ENCODE peak calls at places on chromosomes 3 and 15, in nine cellular contexts. A, Q, W, V, L, N, Z, C and F are unnamed samples. For H3K36me3, the result is how much of the 10 kb centered on the place peaks cover.

GRCh38 chr15:44102675-44103254 is 92.3 kb downstream of the FRMD5 start:
- DNase-seq in A (peak), Q (peak), W (no peak), V (peak), L (no peak), N (no peak), Z (no peak), C (peak), F (no peak)

GRCh38 chr3:70526966-70527515 is 214.6 kb upstream of the MDFIC2 start:
- DNase-seq in A (no peak), Q (no peak), W (no peak), V (no peak), L (no peak), N (no peak), Z (no peak), C (no peak), F (no peak)

GRCh38 chr3:196016485-196016884 is 65.4 kb downstream of the TFRC start:
- DNase-seq in A (no peak), Q (no peak), W (no peak), V (no peak), L (no peak), N (no peak), Z (no peak), C (peak), F (no peak)

GRCh38 chr15:41969851-41970431 is 2.4 kb downstream of the EHD4 start:
- DNase-seq in A (peak), Q (peak), W (no peak), V (no peak), L (no peak), N (no peak), Z (no peak), C (peak), F (no peak)

GRCh38 chr15:33292718-33293307 is 18.0 kb upstream of the RYR3 start:
- DNase-seq in A (peak), Q (no peak), W (no peak), V (peak), L (peak), N (no peak), Z (peak), C (peak), F (no peak)

GRCh38 chr3:46943237-46944187 is 33.0 kb downstream of the CCDC12 start:
- DNase-seq in A (peak), Q (no peak), W (no peak), V (peak), L (no peak), N (no peak), Z (no peak), C (no peak), F (no peak)

GRCh38 chr3:25235471-25235870 is 192.6 kb upstream of the RARB start:
- DNase-seq in A (no peak), Q (no peak), W (no peak), V (no peak), L (no peak), N (no peak), Z (no peak), C (peak), F (no peak)

GRCh38 chr3:178966299-178967183 is 105.1 kb downstream of the ZMAT3 start:
- DNase-seq in A (no peak), Q (no peak), W (no peak), V (peak), L (no peak), N (no peak), Z (peak), C (no peak), F (no peak)

GRCh38 chr3:169822540-169822939 is 9.8 kb upstream of the LRRC34 start:
- DNase-seq in A (no peak), Q (no peak), W (no peak), V (no peak), L (no peak), N (no peak), Z (no peak), C (no peak), F (no peak)

GRCh38 chr3:193095366-193095765 is 145.7 kb upstream of the PLAAT1 start:
- DNase-seq in A (no peak), Q (no peak), W (no peak), V (peak), L (no peak), N (no peak), Z (no peak), C (no peak), F (no peak)

GRCh38 chr3:171351676-171352075 is 108.5 kb downstream of the TNIK start:
- DNase-seq in A (no peak), Q (no peak), W (no peak), V (no peak), L (no peak), N (no peak), Z (no peak), C (peak), F (no peak)

GRCh38 chr15:39860200-39860599 is 59.9 kb downstream of the GPR176 start:
- DNase-seq in A (no peak), Q (no peak), W (no peak), V (no peak), L (no peak), N (no peak), Z (no peak), C (no peak), F (no peak)

GRCh38 chr15:84586641-84587160 is 14.1 kb upstream of the ZSCAN2 start:
- DNase-seq in A (no peak), Q (no peak), W (no peak), V (no peak), L (no peak), N (no peak), Z (no peak), C (no peak), F (no peak)

GRCh38 chr3:128577711-128578110 is 72.9 kb downstream of the RPN1 start:
- DNase-seq in A (no peak), Q (no peak), W (no peak), V (no peak), L (no peak), N (no peak), Z (no peak), C (no peak), F (no peak)

GRCh38 chr3:184812845-184813157 is 835 bp downstream of the VPS8 start:
- DNase-seq in A (no peak), Q (no peak), W (no peak), V (no peak), L (no peak), N (no peak), Z (no peak), C (no peak), F (no peak)

GRCh38 chr3:86748015-86748414 is 242.9 kb downstream of the VGLL3 start:
- DNase-seq in A (no peak), Q (no peak), W (no peak), V (no peak), L (no peak), N (no peak), Z (no peak), C (no peak), F (no peak)

GRCh38 chr3:9898467-9899229 is 4.0 kb upstream of the IL17RE start:
- DNase-seq in A (peak), Q (no peak), W (no peak), V (peak), L (no peak), N (no peak), Z (no peak), C (no peak), F (no peak)

GRCh38 chr3:100590114-100590839 is 19.1 kb upstream of the ADGRG7 start:
- DNase-seq in A (peak), Q (peak), W (no peak), V (peak), L (peak), N (peak), Z (peak), C (peak), F (no peak)

GRCh38 chr3:46369675-46370132 is 1.0 kb upstream of the CCR5 start:
- DNase-seq in A (no peak), Q (no peak), W (no peak), V (no peak), L (no peak), N (no peak), Z (no peak), C (no peak), F (no peak)

GRCh38 chr3:127717357-127718243 is 44.8 kb downstream of the ABTB1 start:
- DNase-seq in A (no peak), Q (no peak), W (no peak), V (no peak), L (no peak), N (no peak), Z (no peak), C (no peak), F (peak)

GRCh38 chr3:66622756-66623452 is 122.1 kb upstream of the LRIG1 start:
- DNase-seq in A (no peak), Q (no peak), W (no peak), V (no peak), L (no peak), N (no peak), Z (no peak), C (no peak), F (no peak)

GRCh38 chr3:194139977-194140351 is 4.0 kb downstream of the HES1 start:
- DNase-seq in A (no peak), Q (no peak), W (no peak), V (no peak), L (no peak), N (no peak), Z (no peak), C (no peak), F (no peak)

GRCh38 chr3:51396401-51396800 is 5.3 kb downstream of the RBM15B start:
- DNase-seq in A (no peak), Q (no peak), W (no peak), V (no peak), L (no peak), N (no peak), Z (no peak), C (no peak), F (no peak)

GRCh38 chr3:160038862-160039562 is 50.4 kb downstream of the IL12A start:
- DNase-seq in A (peak), Q (peak), W (peak), V (peak), L (no peak), N (no peak), Z (peak), C (no peak), F (peak)

GRCh38 chr15:25715536-25716413 is 147.4 kb downstream of the ATP10A start:
- DNase-seq in A (no peak), Q (no peak), W (no peak), V (no peak), L (no peak), N (no peak), Z (no peak), C (no peak), F (peak)

GRCh38 chr3:17850448-17850847 is 108.0 kb upstream of the TBC1D5 start:
- DNase-seq in A (no peak), Q (no peak), W (no peak), V (no peak), L (no peak), N (no peak), Z (no peak), C (no peak), F (no peak)

DNA sequence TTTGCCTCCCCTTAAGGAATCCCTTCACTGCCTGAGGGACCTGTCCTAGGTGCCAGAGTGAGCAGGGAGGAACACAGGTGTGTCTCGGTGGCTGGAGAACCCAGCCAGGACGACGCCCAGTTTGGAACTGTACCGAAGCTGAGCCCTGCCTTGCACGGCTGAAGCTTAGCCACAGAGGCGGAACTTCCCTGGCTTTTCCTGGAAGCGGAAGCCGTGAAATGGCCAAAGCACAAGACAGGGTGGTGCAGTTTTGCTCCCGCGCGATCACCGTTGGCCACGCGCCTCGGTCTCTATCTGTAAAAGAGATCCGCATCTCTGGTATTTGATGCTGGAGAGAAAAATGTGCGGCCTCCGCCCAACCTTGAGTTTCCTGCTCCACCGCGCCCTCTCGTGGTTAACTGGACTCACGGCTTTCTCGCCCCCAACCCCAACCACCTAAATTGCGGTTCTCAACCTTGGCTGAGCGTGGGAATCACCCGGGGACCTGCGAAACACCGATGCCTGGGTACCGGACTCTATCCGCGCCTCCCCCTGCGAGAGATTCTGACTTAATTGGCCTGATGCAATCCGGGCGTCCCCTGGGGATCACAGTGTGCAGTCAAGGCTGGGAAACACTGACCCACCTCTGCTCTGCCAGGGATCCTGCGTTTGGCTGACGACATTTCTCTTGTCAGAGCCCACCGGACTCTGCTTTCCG is 70.7 kb upstream of the ABHD2 start:
- DNase-seq in A (peak), Q (peak), W (peak), V (peak), L (peak), N (peak), Z (peak), C (peak), F (peak)
- TF ChIP-seq CTCF in A (peak), Q (peak), W (peak), V (peak), L (peak), N (peak), Z (peak), C (peak), F (peak)

DNA sequence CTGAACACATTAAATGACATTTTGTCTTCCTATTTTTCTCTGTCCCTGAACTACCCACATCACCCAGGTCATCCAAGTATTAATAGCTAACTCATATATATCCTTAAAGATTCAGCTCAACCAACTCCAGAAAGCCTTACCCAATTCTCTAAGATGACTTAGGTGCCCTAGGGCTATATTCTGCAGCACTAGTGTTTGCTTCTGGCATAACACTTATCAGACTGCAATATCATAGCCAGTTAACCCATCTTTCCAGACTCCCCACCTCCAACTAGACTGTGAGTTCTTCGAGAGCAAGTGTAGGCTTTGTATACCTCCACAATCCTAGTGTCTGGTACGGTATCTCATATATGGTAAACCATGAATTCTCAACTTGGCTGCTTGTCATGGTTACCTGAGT is 50.7 kb downstream of the SST start:
- DNase-seq in A (no peak), Q (no peak), W (no peak), V (no peak), L (no peak), N (no peak), Z (no peak), C (no peak), F (no peak)
- H3K36me3 ChIP-seq in A (under half), Q (under half), W (under half), V (under half), L (under half), N (under half), Z (under half), C (under half), F (under half)

GRCh38 chr15:58771621-58772235 is 626 bp downstream of the MINDY2 start:
- DNase-seq in A (peak), Q (peak), W (no peak), V (peak), L (peak), N (no peak), Z (no peak), C (no peak), F (peak)

GRCh38 chr15:58773024-58773423 is 1.9 kb downstream of the MINDY2 start:
- DNase-seq in A (no peak), Q (no peak), W (no peak), V (no peak), L (no peak), N (no peak), Z (no peak), C (no peak), F (no peak)

GRCh38 chr15:58775402-58775801 is 4.3 kb downstream of the MINDY2 start:
- DNase-seq in A (no peak), Q (no peak), W (no peak), V (no peak), L (no peak), N (no peak), Z (no peak), C (no peak), F (no peak)

GRCh38 chr15:58770519-58770856 is 614 bp upstream of the MINDY2 start:
- DNase-seq in A (no peak), Q (no peak), W (no peak), V (no peak), L (no peak), N (no peak), Z (no peak), C (peak), F (no peak)

DNA sequence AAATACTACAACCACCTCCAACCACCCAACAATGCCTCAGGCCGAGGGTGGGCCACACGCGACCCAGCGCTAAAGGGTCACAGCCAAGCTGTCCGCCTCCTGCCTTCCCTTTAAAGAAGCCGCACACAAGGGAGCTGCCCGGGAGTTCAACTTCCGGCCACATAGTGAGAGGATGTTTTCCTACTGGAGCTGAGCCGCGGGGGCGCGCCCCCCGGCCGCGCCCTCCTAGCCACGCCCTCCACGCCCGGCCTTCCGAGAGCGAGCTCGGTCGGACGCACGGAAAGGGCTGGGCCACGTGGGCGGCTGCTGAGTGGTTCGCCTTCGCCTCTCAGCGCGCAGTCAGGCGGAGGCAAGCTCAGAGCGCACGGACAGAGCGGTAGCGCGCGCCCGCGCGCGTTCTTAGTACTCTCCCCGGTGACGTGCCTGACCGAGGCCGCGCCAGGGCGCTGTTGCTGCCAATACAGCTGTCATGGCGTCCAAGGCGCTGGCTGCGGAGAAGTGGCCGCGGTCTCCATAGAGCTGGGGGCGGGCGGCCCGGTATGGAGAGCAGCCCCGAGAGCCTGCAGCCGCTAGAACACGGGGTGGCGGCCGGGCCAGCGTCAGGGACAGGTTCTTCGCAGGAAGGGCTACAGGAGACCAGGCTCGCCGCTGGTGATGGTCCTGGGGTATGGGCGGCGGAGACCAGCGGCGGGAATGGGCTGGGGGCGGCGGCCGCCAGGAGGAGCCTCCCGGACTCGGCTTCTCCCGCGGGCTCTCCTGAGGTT is at the start of gene MINDY2:
- DNase-seq in A (peak), Q (peak), W (peak), V (peak), L (peak), N (peak), Z (peak), C (peak), F (peak)
- TF ChIP-seq CTCF in A (no peak), Q (peak), W (no peak), V (no peak), L (peak), N (no peak), Z (peak), C (peak), F (peak)

DNA sequence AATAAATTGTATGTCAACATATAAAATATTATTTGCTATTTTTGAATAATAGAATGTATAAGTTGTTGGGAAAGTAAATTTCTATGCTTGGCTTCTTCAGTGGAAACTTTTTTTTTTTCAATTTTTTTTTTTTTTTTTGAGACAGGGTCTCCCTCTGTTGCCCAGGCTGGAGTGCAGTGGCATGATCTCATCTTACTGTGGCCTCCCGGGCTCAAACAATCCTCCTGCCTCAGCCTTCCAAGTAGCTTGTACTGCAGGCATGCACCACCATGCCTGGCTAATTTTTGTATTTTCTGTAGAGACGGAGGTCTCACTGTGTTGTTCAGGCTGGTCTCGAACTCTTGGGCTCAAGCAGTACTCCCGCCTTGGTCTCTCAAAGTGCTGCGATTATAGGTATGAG is 16.8 kb downstream of the MBNL1 start:
- DNase-seq in A (no peak), Q (no peak), W (no peak), V (no peak), L (no peak), N (no peak), Z (no peak), C (no peak), F (no peak)
- H3K36me3 ChIP-seq in A (under half), Q (under half), W (under half), V (under half), L (under half), N (under half), Z (under half), C (under half), F (under half)

GRCh38 chr15:81939604-81940440 is 106.0 kb downstream of the MEX3B start:
- DNase-seq in A (no peak), Q (no peak), W (peak), V (peak), L (no peak), N (no peak), Z (peak), C (peak), F (no peak)
- TF ChIP-seq CTCF in A (no peak), Q (no peak), W (peak), V (peak), L (peak), N (peak), Z (peak), C (peak), F (peak)

DNA sequence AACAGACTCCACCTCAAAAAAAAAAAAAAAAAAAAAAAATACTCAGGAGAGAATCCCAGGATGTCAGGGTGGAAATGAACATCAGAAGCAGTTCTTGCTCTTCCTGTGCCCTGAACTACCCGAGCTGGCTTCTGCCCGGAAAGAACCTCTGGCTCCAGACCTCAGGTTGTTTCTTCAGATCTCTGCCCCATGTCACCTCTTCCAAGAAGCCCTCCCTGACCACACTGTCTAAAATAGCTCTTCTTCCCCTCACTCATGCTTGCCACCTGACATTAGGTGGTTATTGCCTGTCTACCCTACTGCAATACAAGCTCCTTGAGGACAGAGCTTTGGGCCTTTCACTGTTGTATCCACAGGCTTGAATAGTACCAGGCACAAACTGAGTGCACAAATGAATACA is 8.2 kb downstream of the TKT start:
- DNase-seq in A (no peak), Q (no peak), W (no peak), V (no peak), L (no peak), N (no peak), Z (no peak), C (no peak), F (no peak)
- H3K36me3 ChIP-seq in A (under half), Q (under half), W (under half), V (under half), L (under half), N (under half), Z (under half), C (under half), F (under half)